ENCODE peak calls at places on chromosomes 11 and 22, in ten cellular contexts. D is activated T-cell treated with anti-CD3 and anti-CD28 coated beads for 1 hour; V is HTR-8/SVneo; J is T-helper 2 cell; G is AG04450; N is Ammon's horn; A is KBM-7; C is left ventricle myocardium inferior; F is GOT3; R is activated T-helper 1 cell treated with anti-CD3 and anti-CD28 coated beads, Interleukin-2, amount 50 U/mL, for 16 hours. H is an unnamed sample.
A peak's percentile ranks its signal among the peaks of the same experiment; 100 is the strongest.

GRCh38 chr22:37501610-37502341 is 15.6 kb upstream of the MFNG start:
- DNase-seq in D (no peak), V (no peak), J (no peak), G (peak; percentile 59), N (no peak), A (no peak), C (peak; percentile 67), F (no peak), R (no peak), H (peak; percentile 35)

GRCh38 chr22:22684605-22685561 is 40.5 kb downstream of the GGTLC2 start:
- DNase-seq in D (no peak), V (no peak), J (no peak), G (peak; percentile 57), N (peak; percentile 61), A (peak; percentile 45), C (no peak), F (peak; percentile 22), R (no peak), H (no peak)

GRCh38 chr11:31474083-31474482 is 35.3 kb downstream of the IMMP1L start:
- DNase-seq in D (no peak), V (no peak), J (no peak), G (no peak), N (no peak), A (no peak), C (no peak), F (no peak), R (no peak), H (no peak)

GRCh38 chr11:1735271-1735670 is 15.1 kb downstream of the IFITM10 start:
- DNase-seq in D (no peak), V (no peak), J (no peak), G (no peak), N (no peak), A (no peak), C (no peak), F (no peak), R (no peak), H (no peak)

GRCh38 chr22:46378499-46379300 is 43.2 kb downstream of the TRMU start:
- DNase-seq in D (no peak), V (no peak), J (no peak), G (no peak), N (no peak), A (no peak), C (no peak), F (no peak), R (no peak), H (no peak)

GRCh38 chr22:30523646-30524489 is 18.4 kb upstream of the SEC14L4 start:
- DNase-seq in D (no peak), V (no peak), J (no peak), G (no peak), N (no peak), A (no peak), C (no peak), F (no peak), R (no peak), H (no peak)

GRCh38 chr22:20031732-20032406 is 11.0 kb downstream of the TANGO2 start:
- DNase-seq in D (peak; percentile 14), V (no peak), J (no peak), G (no peak), N (no peak), A (no peak), C (no peak), F (no peak), R (no peak), H (no peak)

GRCh38 chr11:90216611-90217010 is 6.2 kb downstream of the CHORDC1 start:
- DNase-seq in D (no peak), V (no peak), J (no peak), G (no peak), N (no peak), A (no peak), C (no peak), F (no peak), R (no peak), H (no peak)

GRCh38 chr11:9752091-9752490 is 88.2 kb downstream of the SWAP70 start:
- DNase-seq in D (no peak), V (no peak), J (no peak), G (no peak), N (no peak), A (no peak), C (peak; percentile 51), F (no peak), R (no peak), H (no peak)

H was measured in RKO.